ENCODE peak calls at places on chromosomes 16 and 17, in nine cellular contexts. One of them, this sample, is unnamed.

GRCh38 chr17:6327007-6327406 is 107.9 kb downstream of the AIPL1 start:
- DNase-seq in amygdala: no peak
- DNase-seq in AG10803: no peak
- DNase-seq in stomach: no peak
- DNase-seq in NCI-H2081: no peak
- DNase-seq in thoracic aorta: no peak
- DNase-seq in A549: no peak
- DNase-seq in stimulated activated CD4-positive, alpha-beta T cell treated with anti-CD3 and anti-CD28 coated beads, Interleukin-1b, Interleukin-23, amount 100 ng/mL, for 24 hours: no peak
- DNase-seq in HepG2: no peak
- DNase-seq in this sample: no peak

GRCh38 chr16:87829123-87829980 is 40.0 kb downstream of the SLC7A5 start:
- DNase-seq in thoracic aorta: no peak
- DNase-seq in stimulated activated CD4-positive, alpha-beta T cell treated with anti-CD3 and anti-CD28 coated beads, Interleukin-1b, Interleukin-23, amount 100 ng/mL, for 24 hours: no peak
- DNase-seq in NCI-H2081: no peak
- DNase-seq in AG10803: no peak
- DNase-seq in HepG2: no peak
- DNase-seq in A549: no peak
- DNase-seq in amygdala: no peak
- DNase-seq in stomach: no peak
- DNase-seq in this sample: no peak

GRCh38 chr17:29596811-29597210 is 3.9 kb downstream of the ANKRD13B start:
- DNase-seq in stimulated activated CD4-positive, alpha-beta T cell treated with anti-CD3 and anti-CD28 coated beads, Interleukin-1b, Interleukin-23, amount 100 ng/mL, for 24 hours: no peak
- DNase-seq in AG10803: no peak
- DNase-seq in NCI-H2081: no peak
- DNase-seq in stomach: no peak
- DNase-seq in A549: no peak
- DNase-seq in HepG2: no peak
- DNase-seq in amygdala: no peak
- DNase-seq in thoracic aorta: no peak
- DNase-seq in this sample: no peak

GRCh38 chr16:67022531-67023214 is 6.3 kb upstream of the CBFB start:
- DNase-seq in thoracic aorta: no peak
- DNase-seq in NCI-H2081: no peak
- DNase-seq in stimulated activated CD4-positive, alpha-beta T cell treated with anti-CD3 and anti-CD28 coated beads, Interleukin-1b, Interleukin-23, amount 100 ng/mL, for 24 hours: no peak
- DNase-seq in stomach: peak; percentile 26
- DNase-seq in HepG2: no peak
- DNase-seq in amygdala: no peak
- DNase-seq in A549: no peak
- DNase-seq in AG10803: peak; percentile 61
- DNase-seq in this sample: no peak

GRCh38 chr16:55853114-55853513 is 20.2 kb upstream of the CES1 start:
- DNase-seq in A549: no peak
- DNase-seq in AG10803: peak; percentile 45
- DNase-seq in stomach: no peak
- DNase-seq in HepG2: no peak
- DNase-seq in thoracic aorta: no peak
- DNase-seq in NCI-H2081: no peak
- DNase-seq in amygdala: no peak
- DNase-seq in stimulated activated CD4-positive, alpha-beta T cell treated with anti-CD3 and anti-CD28 coated beads, Interleukin-1b, Interleukin-23, amount 100 ng/mL, for 24 hours: no peak
- DNase-seq in this sample: no peak

GRCh38 chr17:72334205-72334604 is 213.4 kb downstream of the SOX9 start:
- DNase-seq in HepG2: no peak
- DNase-seq in AG10803: peak; percentile 77
- DNase-seq in NCI-H2081: no peak
- DNase-seq in thoracic aorta: no peak
- DNase-seq in A549: no peak
- DNase-seq in amygdala: no peak
- DNase-seq in stomach: no peak
- DNase-seq in stimulated activated CD4-positive, alpha-beta T cell treated with anti-CD3 and anti-CD28 coated beads, Interleukin-1b, Interleukin-23, amount 100 ng/mL, for 24 hours: no peak
- DNase-seq in this sample: no peak

GRCh38 chr17:80872999-80873951 is 118.4 kb upstream of the CHMP6 start:
- DNase-seq in NCI-H2081: no peak
- DNase-seq in HepG2: no peak
- DNase-seq in stomach: no peak
- DNase-seq in thoracic aorta: no peak
- DNase-seq in A549: peak; percentile 38
- DNase-seq in stimulated activated CD4-positive, alpha-beta T cell treated with anti-CD3 and anti-CD28 coated beads, Interleukin-1b, Interleukin-23, amount 100 ng/mL, for 24 hours: no peak
- DNase-seq in amygdala: no peak
- DNase-seq in AG10803: no peak
- DNase-seq in this sample: peak; percentile 17

GRCh38 chr16:16131204-16131603 is 92.1 kb downstream of the ABCC6 start:
- DNase-seq in HepG2: no peak
- DNase-seq in AG10803: no peak
- DNase-seq in A549: no peak
- DNase-seq in thoracic aorta: no peak
- DNase-seq in NCI-H2081: no peak
- DNase-seq in stimulated activated CD4-positive, alpha-beta T cell treated with anti-CD3 and anti-CD28 coated beads, Interleukin-1b, Interleukin-23, amount 100 ng/mL, for 24 hours: no peak
- DNase-seq in stomach: no peak
- DNase-seq in amygdala: no peak
- DNase-seq in this sample: no peak

GRCh38 chr17:43475494-43476089 is 8.2 kb upstream of the DHX8 start:
- DNase-seq in stomach: no peak
- DNase-seq in AG10803: no peak
- DNase-seq in NCI-H2081: no peak
- DNase-seq in amygdala: no peak
- DNase-seq in stimulated activated CD4-positive, alpha-beta T cell treated with anti-CD3 and anti-CD28 coated beads, Interleukin-1b, Interleukin-23, amount 100 ng/mL, for 24 hours: no peak
- DNase-seq in thoracic aorta: no peak
- DNase-seq in A549: no peak
- DNase-seq in HepG2: no peak
- DNase-seq in this sample: no peak

GRCh38 chr17:17348872-17349723 is 45.9 kb downstream of the NT5M start:
- DNase-seq in HepG2: peak; percentile 49
- DNase-seq in NCI-H2081: no peak
- DNase-seq in A549: no peak
- DNase-seq in AG10803: peak; percentile 22
- DNase-seq in stomach: no peak
- DNase-seq in stimulated activated CD4-positive, alpha-beta T cell treated with anti-CD3 and anti-CD28 coated beads, Interleukin-1b, Interleukin-23, amount 100 ng/mL, for 24 hours: no peak
- DNase-seq in amygdala: no peak
- DNase-seq in thoracic aorta: no peak
- DNase-seq in this sample: no peak

GRCh38 chr17:75091855-75092327 is 4.1 kb downstream of the SLC16A5 start:
- DNase-seq in thoracic aorta: no peak
- DNase-seq in A549: no peak
- DNase-seq in amygdala: no peak
- DNase-seq in HepG2: no peak
- DNase-seq in stimulated activated CD4-positive, alpha-beta T cell treated with anti-CD3 and anti-CD28 coated beads, Interleukin-1b, Interleukin-23, amount 100 ng/mL, for 24 hours: no peak
- DNase-seq in NCI-H2081: no peak
- DNase-seq in AG10803: no peak
- DNase-seq in stomach: peak; percentile 61
- DNase-seq in this sample: no peak

GRCh38 chr16:4314532-4315184 is 1.2 kb upstream of the GLIS2 start:
- DNase-seq in stimulated activated CD4-positive, alpha-beta T cell treated with anti-CD3 and anti-CD28 coated beads, Interleukin-1b, Interleukin-23, amount 100 ng/mL, for 24 hours: no peak
- DNase-seq in HepG2: no peak
- DNase-seq in NCI-H2081: no peak
- DNase-seq in thoracic aorta: no peak
- DNase-seq in A549: peak; percentile 77
- DNase-seq in AG10803: peak; percentile 56
- DNase-seq in amygdala: no peak
- DNase-seq in stomach: no peak
- DNase-seq in this sample: no peak

GRCh38 chr17:14922421-14922820 is 342.7 kb downstream of the PMP22 start:
- DNase-seq in stimulated activated CD4-positive, alpha-beta T cell treated with anti-CD3 and anti-CD28 coated beads, Interleukin-1b, Interleukin-23, amount 100 ng/mL, for 24 hours: no peak
- DNase-seq in A549: no peak
- DNase-seq in stomach: no peak
- DNase-seq in thoracic aorta: no peak
- DNase-seq in AG10803: peak; percentile 45
- DNase-seq in NCI-H2081: no peak
- DNase-seq in amygdala: no peak
- DNase-seq in HepG2: no peak
- DNase-seq in this sample: no peak

GRCh38 chr17:17503566-17504130 is 7.5 kb upstream of the RASD1 start:
- DNase-seq in stomach: no peak
- DNase-seq in A549: no peak
- DNase-seq in thoracic aorta: no peak
- DNase-seq in stimulated activated CD4-positive, alpha-beta T cell treated with anti-CD3 and anti-CD28 coated beads, Interleukin-1b, Interleukin-23, amount 100 ng/mL, for 24 hours: no peak
- DNase-seq in NCI-H2081: peak; percentile 9
- DNase-seq in AG10803: no peak
- DNase-seq in HepG2: no peak
- DNase-seq in amygdala: no peak
- DNase-seq in this sample: peak; percentile 77

GRCh38 chr16:89957214-89957785 is 8.7 kb downstream of the DEF8 start:
- DNase-seq in AG10803: no peak
- DNase-seq in amygdala: no peak
- DNase-seq in stimulated activated CD4-positive, alpha-beta T cell treated with anti-CD3 and anti-CD28 coated beads, Interleukin-1b, Interleukin-23, amount 100 ng/mL, for 24 hours: no peak
- DNase-seq in A549: no peak
- DNase-seq in thoracic aorta: no peak
- DNase-seq in NCI-H2081: no peak
- DNase-seq in stomach: no peak
- DNase-seq in HepG2: no peak
- DNase-seq in this sample: no peak

GRCh38 chr17:921161-921560 is 58.4 kb downstream of the NXN start:
- DNase-seq in A549: no peak
- DNase-seq in HepG2: no peak
- DNase-seq in amygdala: no peak
- DNase-seq in thoracic aorta: no peak
- DNase-seq in stomach: no peak
- DNase-seq in stimulated activated CD4-positive, alpha-beta T cell treated with anti-CD3 and anti-CD28 coated beads, Interleukin-1b, Interleukin-23, amount 100 ng/mL, for 24 hours: no peak
- DNase-seq in NCI-H2081: no peak
- DNase-seq in AG10803: no peak
- DNase-seq in this sample: no peak

This sample was measured in occipital lobe.